ENCODE peak calls at places on chromosomes 12 and 14, in eight cellular contexts. K is ascending aorta; D is stimulated activated naive CD8-positive, alpha-beta T cell treated with anti-CD3 and anti-CD28 coated beads, Interleukin-15, Interleukin-2, amounts not matched to agents 100 U/mL and 50 U/mL, for 24 hours; V is Calu3; U is activated gamma-delta T cell treated with anti-CD3 and anti-CD28 coated beads, Interleukin-2, amount 50 U/mL, for 16 hours; F is T-helper 2 cell; G is pulmonary artery endothelial cell; J is ELF-1. X is an unnamed sample.

GRCh38 chr12:6074394-6074793 is 50.1 kb downstream of the VWF start:
- DNase-seq in K (no peak), D (no peak), V (no peak), U (no peak), F (peak), G (no peak), J (no peak), X (no peak)

GRCh38 chr12:90959538-90960139 is 4.7 kb upstream of the CCER1 start:
- DNase-seq in K (no peak), D (no peak), V (peak), U (no peak), F (peak), G (peak), J (no peak), X (peak)

GRCh38 chr14:68473794-68474193 is 319.1 kb downstream of the ZFP36L1 start:
- DNase-seq in K (no peak), D (no peak), V (no peak), U (no peak), F (peak), G (no peak), J (no peak), X (no peak)

GRCh38 chr14:58919262-58919661 is 269.2 kb upstream of the DAAM1 start:
- DNase-seq in K (no peak), D (no peak), V (no peak), U (no peak), F (no peak), G (no peak), J (no peak), X (no peak)

GRCh38 chr14:29925106-29925722 is 2.4 kb downstream of the PRKD1 start:
- DNase-seq in K (no peak), D (no peak), V (no peak), U (no peak), F (no peak), G (no peak), J (no peak), X (no peak)

GRCh38 chr14:31025335-31026075 is at the start of gene AP4S1:
- DNase-seq in K (no peak), D (peak), V (peak), U (peak), F (peak), G (no peak), J (peak), X (peak)

GRCh38 chr14:53368714-53369191 is 215.6 kb upstream of the DDHD1 start:
- DNase-seq in K (no peak), D (no peak), V (no peak), U (no peak), F (no peak), G (no peak), J (no peak), X (no peak)

GRCh38 chr12:51377099-51377984 is 13.9 kb downstream of the GALNT6 start:
- DNase-seq in K (no peak), D (no peak), V (no peak), U (no peak), F (no peak), G (no peak), J (no peak), X (peak)

GRCh38 chr12:3042394-3042793 is 34.8 kb upstream of the TSPAN9 start:
- DNase-seq in K (no peak), D (peak), V (no peak), U (no peak), F (no peak), G (no peak), J (peak), X (no peak)

GRCh38 chr14:61588419-61588901 is 106.9 kb upstream of the HIF1A start:
- DNase-seq in K (no peak), D (no peak), V (no peak), U (no peak), F (no peak), G (no peak), J (no peak), X (no peak)

GRCh38 chr12:9649532-9649940 is 20.0 kb upstream of the CLEC2D start:
- DNase-seq in K (no peak), D (peak), V (no peak), U (no peak), F (peak), G (no peak), J (peak), X (no peak)

GRCh38 chr12:118061876-118062791 is 1.2 kb upstream of the WSB2 start:
- DNase-seq in K (no peak), D (peak), V (peak), U (no peak), F (peak), G (no peak), J (peak), X (peak)

GRCh38 chr14:56181666-56182065 is 63.5 kb downstream of the PELI2 start:
- DNase-seq in K (no peak), D (no peak), V (peak), U (no peak), F (no peak), G (no peak), J (no peak), X (no peak)

GRCh38 chr12:107377596-107378385 is 284.4 kb upstream of the CRY1 start:
- DNase-seq in K (no peak), D (no peak), V (no peak), U (no peak), F (no peak), G (no peak), J (no peak), X (no peak)

GRCh38 chr12:66092559-66093269 is 37.8 kb downstream of the LLPH start:
- DNase-seq in K (no peak), D (peak), V (peak), U (no peak), F (no peak), G (no peak), J (no peak), X (no peak)